ENCODE peak calls at places on chromosomes 1 and 21, in nine cellular contexts. Z, V, K, G, X, P, I, E and M are unnamed samples. For H3K9me3, the result is how much of the 10 kb centered on the place peaks cover.

GRCh38 chr1:116256875-116257823 is 115.9 kb upstream of the ATP1A1 start:
- DNase-seq in Z (no peak), V (no peak), K (no peak), G (no peak), X (no peak), P (no peak), I (no peak), E (no peak), M (no peak)

GRCh38 chr1:16055613-16056520 is 12.3 kb downstream of the CLCNKB start:
- DNase-seq in Z (peak), V (peak), K (peak), G (peak), X (peak), P (peak), I (peak), E (peak), M (peak)

GRCh38 chr1:44354268-44354839 is 703 bp downstream of the ERI3 start:
- DNase-seq in Z (peak), V (no peak), K (no peak), G (no peak), X (no peak), P (no peak), I (no peak), E (no peak), M (no peak)

GRCh38 chr21:14438204-14438603 is 55.3 kb upstream of the HSPA13 start:
- DNase-seq in Z (no peak), V (no peak), K (no peak), G (no peak), X (no peak), P (no peak), I (no peak), E (no peak), M (no peak)

GRCh38 chr1:5389101-5389885 is 602.9 kb downstream of the NPHP4 start:
- DNase-seq in Z (no peak), V (no peak), K (peak), G (no peak), X (no peak), P (no peak), I (no peak), E (no peak), M (peak)

GRCh38 chr21:43279578-43279894 is 110.7 kb downstream of the CRYAA start:
- DNase-seq in Z (no peak), V (peak), K (no peak), G (peak), X (no peak), P (no peak), I (no peak), E (no peak), M (no peak)

GRCh38 chr1:176775996-176776395 is 313.0 kb downstream of the PAPPA2 start:
- DNase-seq in Z (no peak), V (no peak), K (no peak), G (no peak), X (no peak), P (no peak), I (no peak), E (no peak), M (no peak)

GRCh38 chr21:32412998-32413504 is 545 bp downstream of the EVA1C start:
- DNase-seq in Z (no peak), V (peak), K (no peak), G (peak), X (peak), P (no peak), I (peak), E (no peak), M (no peak)

GRCh38 chr1:25642710-25643109 is 26.1 kb downstream of the MAN1C1 start:
- DNase-seq in Z (peak), V (peak), K (peak), G (no peak), X (peak), P (peak), I (no peak), E (peak), M (peak)

GRCh38 chr1:216332003-216332402 is 91.2 kb downstream of the USH2A start:
- DNase-seq in Z (no peak), V (no peak), K (no peak), G (no peak), X (no peak), P (no peak), I (no peak), E (no peak), M (no peak)

GRCh38 chr1:235127774-235128452 is 724 bp downstream of the TOMM20 start:
- DNase-seq in Z (no peak), V (no peak), K (no peak), G (no peak), X (no peak), P (no peak), I (no peak), E (no peak), M (peak)

GRCh38 chr1:163195728-163196448 is 6.8 kb downstream of the RGS5 start:
- DNase-seq in Z (peak), V (peak), K (no peak), G (no peak), X (no peak), P (no peak), I (no peak), E (no peak), M (no peak)

GRCh38 chr1:119947468-119947867 is 51.2 kb upstream of the ADAM30 start:
- DNase-seq in Z (peak), V (no peak), K (no peak), G (no peak), X (no peak), P (no peak), I (no peak), E (no peak), M (no peak)

GRCh38 chr1:170707959-170708666 is 44.2 kb downstream of the PRRX1 start:
- DNase-seq in Z (peak), V (no peak), K (no peak), G (no peak), X (no peak), P (no peak), I (no peak), E (no peak), M (no peak)

GRCh38 chr1:112322983-112323678 is 72.9 kb upstream of the CTTNBP2NL start:
- DNase-seq in Z (no peak), V (peak), K (no peak), G (no peak), X (no peak), P (no peak), I (no peak), E (no peak), M (no peak)

GRCh38 chr1:103170608-103171007 is 62.3 kb upstream of the COL11A1 start:
- DNase-seq in Z (no peak), V (no peak), K (no peak), G (no peak), X (no peak), P (no peak), I (no peak), E (no peak), M (no peak)

GRCh38 chr1:229046251-229046853 is 224.6 kb upstream of the RAB4A start:
- DNase-seq in Z (no peak), V (peak), K (no peak), G (no peak), X (no peak), P (peak), I (no peak), E (no peak), M (no peak)

GRCh38 chr1:21814241-21814918 is 2.3 kb downstream of the LDLRAD2 start:
- DNase-seq in Z (peak), V (peak), K (peak), G (no peak), X (no peak), P (peak), I (no peak), E (no peak), M (no peak)

GRCh38 chr1:53122194-53122846 is 20.1 kb downstream of the SLC1A7 start:
- DNase-seq in Z (peak), V (peak), K (no peak), G (peak), X (peak), P (no peak), I (no peak), E (no peak), M (no peak)

GRCh38 chr1:182781849-182782586 is 7.6 kb upstream of the NPL start:
- DNase-seq in Z (peak), V (peak), K (peak), G (peak), X (peak), P (peak), I (peak), E (peak), M (peak)

GRCh38 chr1:84435159-84435558 is 36.9 kb downstream of the DNASE2B start:
- DNase-seq in Z (no peak), V (no peak), K (peak), G (no peak), X (no peak), P (no peak), I (no peak), E (no peak), M (no peak)

GRCh38 chr21:41483415-41483814 is 24.5 kb downstream of the TMPRSS2 start:
- DNase-seq in Z (no peak), V (no peak), K (no peak), G (no peak), X (peak), P (no peak), I (no peak), E (no peak), M (no peak)

GRCh38 chr1:213728593-213729536 is 258.9 kb upstream of the PROX1 start:
- DNase-seq in Z (no peak), V (no peak), K (no peak), G (no peak), X (no peak), P (no peak), I (no peak), E (no peak), M (no peak)

GRCh38 chr1:38028105-38028591 is 15.6 kb downstream of the UTP11 start:
- DNase-seq in Z (no peak), V (no peak), K (no peak), G (no peak), X (no peak), P (peak), I (no peak), E (no peak), M (no peak)

GRCh38 chr1:2414297-2414958 is 2.1 kb upstream of the PEX10 start:
- DNase-seq in Z (peak), V (peak), K (peak), G (peak), X (peak), P (peak), I (peak), E (peak), M (peak)

GRCh38 chr1:14739433-14739832 is 140.9 kb downstream of the KAZN start:
- DNase-seq in Z (no peak), V (no peak), K (no peak), G (no peak), X (no peak), P (peak), I (no peak), E (no peak), M (no peak)

GRCh38 chr1:25099343-25099951 is 132.9 kb downstream of the SYF2 start:
- DNase-seq in Z (peak), V (no peak), K (no peak), G (no peak), X (peak), P (no peak), I (no peak), E (no peak), M (peak)

GRCh38 chr1:169363046-169363756 is 4.4 kb downstream of the NME7 start:
- DNase-seq in Z (peak), V (no peak), K (no peak), G (no peak), X (no peak), P (no peak), I (no peak), E (no peak), M (peak)

GRCh38 chr1:182080955-182081582 is 19.6 kb upstream of the ZNF648 start:
- DNase-seq in Z (peak), V (no peak), K (peak), G (no peak), X (no peak), P (peak), I (no peak), E (no peak), M (peak)

GRCh38 chr1:41769068-41769467 is 149.7 kb downstream of the HIVEP3 start:
- DNase-seq in Z (no peak), V (no peak), K (no peak), G (no peak), X (no peak), P (no peak), I (no peak), E (no peak), M (no peak)

GRCh38 chr1:203178083-203178482 is 2.5 kb upstream of the MYBPH start:
- DNase-seq in Z (peak), V (no peak), K (no peak), G (no peak), X (no peak), P (peak), I (peak), E (no peak), M (no peak)
- H3K27ac ChIP-seq in Z (peak), V (no peak), K (no peak), G (no peak), X (no peak), P (no peak), I (no peak), E (no peak), M (no peak)

GRCh38 chr1:29310616-29311180 is 74.4 kb downstream of the PTPRU start:
- DNase-seq in Z (no peak), V (no peak), K (no peak), G (no peak), X (peak), P (no peak), I (no peak), E (no peak), M (no peak)
- H3K9me3 ChIP-seq in Z (under half), V (under half), K (under half), G (under half), X (under half), P (under half), I (under half), E (under half), M (under half)

DNA sequence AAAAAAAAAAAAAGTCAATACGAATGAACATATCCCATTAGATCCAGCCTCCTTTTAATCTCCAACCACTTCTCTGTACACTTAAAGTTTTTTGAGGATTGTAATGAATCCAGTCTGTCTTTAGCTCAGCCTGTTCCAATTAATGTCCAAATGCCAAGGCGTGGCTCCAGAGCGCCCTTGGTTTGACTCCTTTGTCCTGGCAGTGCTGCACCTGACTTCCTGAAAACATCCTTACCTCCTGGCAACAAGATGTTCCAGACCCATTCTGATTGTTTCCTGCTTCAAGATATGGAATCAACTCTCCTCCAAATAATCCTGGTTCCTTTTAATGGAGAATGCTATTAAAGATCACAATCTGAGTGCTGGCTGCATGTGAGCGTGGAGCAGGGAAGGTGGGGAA is 74.1 kb upstream of the FAM20B start:
- DNase-seq in Z (no peak), V (no peak), K (no peak), G (no peak), X (no peak), P (no peak), I (no peak), E (no peak), M (no peak)
- H3K27ac ChIP-seq in Z (no peak), V (no peak), K (no peak), G (no peak), X (no peak), P (no peak), I (no peak), E (no peak), M (no peak)

DNA sequence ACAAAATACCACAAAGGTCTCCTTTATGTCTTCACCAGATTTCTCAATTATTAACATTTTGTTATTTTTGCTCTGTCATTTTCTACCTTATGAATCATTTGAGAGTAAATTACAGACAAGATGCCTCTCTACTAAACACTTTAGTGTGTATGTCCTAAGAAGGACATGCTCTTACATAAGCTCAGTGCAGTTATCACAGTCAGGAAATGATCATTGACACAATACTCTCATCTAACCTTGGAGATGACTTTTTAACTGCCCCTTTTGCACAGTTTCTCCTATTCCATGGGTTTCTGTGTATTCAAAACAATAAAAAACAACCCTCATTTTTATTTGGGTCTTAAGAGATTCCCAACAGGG is 378.9 kb upstream of the RUNX1 start:
- DNase-seq in Z (peak), V (no peak), K (no peak), G (no peak), X (no peak), P (no peak), I (no peak), E (no peak), M (no peak)
- H3K9me3 ChIP-seq in Z (under half), V (under half), K (under half), G (under half), X (under half), P (under half), I (under half), E (under half), M (under half)

DNA sequence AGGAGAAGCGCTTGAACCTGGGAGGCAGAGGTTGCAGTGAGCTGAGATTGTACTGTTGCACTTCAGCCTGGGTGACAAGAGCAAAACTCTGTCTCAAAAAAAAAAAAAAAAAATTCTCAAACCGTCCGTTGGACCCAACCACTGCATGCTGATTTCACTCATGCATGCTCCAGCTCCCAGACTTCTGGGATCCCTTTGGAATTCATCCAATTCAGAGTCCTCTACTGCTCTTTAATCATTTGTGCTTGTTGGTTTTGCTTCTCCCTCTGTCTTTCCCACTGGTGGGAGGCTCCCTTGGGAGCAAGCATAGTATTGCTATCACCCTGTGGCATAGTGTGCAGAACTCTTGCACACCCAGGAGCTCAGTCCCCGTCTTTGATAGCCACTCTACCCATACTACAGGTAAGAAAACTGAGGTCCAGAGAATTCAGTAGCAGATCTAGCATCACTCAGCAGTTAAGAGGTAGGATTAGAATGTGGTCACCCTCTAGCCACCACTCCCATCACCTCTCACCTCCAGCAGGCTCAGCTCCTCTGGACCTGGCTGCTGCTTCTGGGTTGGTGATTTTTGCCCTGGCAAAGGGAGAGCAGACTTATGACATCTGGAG is 3.1 kb upstream of the LMNA start:
- DNase-seq in Z (peak), V (no peak), K (no peak), G (no peak), X (no peak), P (no peak), I (no peak), E (no peak), M (no peak)
- H3K27ac ChIP-seq in Z (no peak), V (no peak), K (no peak), G (peak), X (no peak), P (no peak), I (peak), E (no peak), M (no peak)

DNA sequence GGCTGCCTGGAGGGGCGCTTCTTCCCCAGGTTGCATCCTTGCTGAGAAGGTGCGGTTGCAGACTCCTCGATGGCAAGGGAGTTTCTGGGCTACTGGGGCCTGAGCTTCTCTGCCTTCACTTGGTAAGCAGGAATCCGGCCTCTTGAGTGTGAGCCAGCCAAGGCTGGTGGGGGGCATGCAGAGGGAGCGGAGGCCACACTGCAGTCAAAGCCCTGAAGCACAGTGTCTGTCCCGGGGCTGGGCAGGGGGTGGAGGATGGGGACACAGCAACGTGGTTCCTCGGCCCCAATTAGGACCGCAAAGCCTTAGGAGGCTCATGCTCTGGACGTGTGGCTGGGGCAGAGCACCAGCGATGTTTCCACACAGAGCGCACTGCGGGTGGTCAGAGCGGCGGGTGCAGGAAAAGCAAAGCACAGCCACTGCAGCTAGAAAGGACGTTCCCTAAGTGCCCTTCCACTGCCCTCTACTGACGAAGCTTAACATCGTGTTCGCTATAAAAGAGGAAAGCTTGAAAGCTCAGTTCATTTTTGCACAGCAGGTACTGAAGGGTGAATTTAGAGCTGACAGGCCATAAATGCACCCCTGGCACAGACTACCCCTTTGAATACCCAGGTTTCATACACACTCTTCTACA is 60.7 kb upstream of the COG2 start:
- DNase-seq in Z (no peak), V (no peak), K (no peak), G (no peak), X (no peak), P (peak), I (no peak), E (no peak), M (no peak)
- H3K9me3 ChIP-seq in Z (under half), V (under half), K (under half), G (under half), X (under half), P (under half), I (under half), E (under half), M (under half)

DNA sequence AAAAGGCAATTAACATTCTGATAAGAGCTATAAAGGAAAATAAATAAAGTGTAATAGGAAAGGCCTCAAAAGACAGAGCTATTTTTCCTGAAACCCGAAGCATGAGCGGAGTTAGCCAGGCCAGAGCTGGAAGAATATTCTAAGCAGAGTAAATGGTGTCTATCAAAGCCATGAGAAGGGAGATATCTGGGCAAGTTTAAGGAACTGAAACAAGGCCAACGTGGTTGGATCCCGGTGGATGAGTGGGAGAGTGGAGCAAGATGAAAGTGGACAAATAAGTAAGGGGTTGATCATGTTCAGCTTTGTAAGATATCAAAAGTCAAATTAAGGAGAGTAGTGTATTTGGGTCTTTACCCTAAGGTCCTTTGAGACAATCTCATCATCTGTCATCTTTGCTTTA is 234.0 kb downstream of the TM2D1 start:
- DNase-seq in Z (no peak), V (peak), K (no peak), G (no peak), X (no peak), P (no peak), I (no peak), E (no peak), M (no peak)
- H3K27ac ChIP-seq in Z (no peak), V (peak), K (no peak), G (peak), X (no peak), P (no peak), I (peak), E (no peak), M (no peak)

DNA sequence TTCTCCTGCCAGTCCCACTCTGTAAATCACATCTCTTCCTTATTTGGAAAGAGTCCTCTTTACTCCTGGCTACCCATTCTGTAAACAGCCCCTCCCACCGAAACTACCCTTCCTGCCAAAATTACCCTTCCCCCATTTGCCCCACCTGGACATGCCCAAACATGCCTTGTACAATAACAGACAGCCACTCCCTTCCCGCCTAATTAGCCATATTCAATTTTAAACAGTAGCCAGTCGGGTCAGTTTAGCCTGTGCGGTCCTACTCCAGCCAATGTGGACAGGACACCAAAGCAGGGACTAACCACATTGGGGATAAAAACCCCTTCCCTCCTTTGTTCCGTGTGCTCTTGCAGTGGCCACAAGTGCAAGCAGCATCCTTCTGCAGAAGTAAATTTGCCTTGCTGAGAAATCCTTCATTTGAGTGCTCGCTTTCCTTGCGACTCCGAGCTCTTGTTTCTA is 56.3 kb upstream of the MAP10 start:
- DNase-seq in Z (no peak), V (no peak), K (no peak), G (no peak), X (no peak), P (peak), I (no peak), E (no peak), M (no peak)
- H3K9me3 ChIP-seq in Z (under half), V (under half), K (under half), G (under half), X (under half), P (under half), I (under half), E (under half), M (under half)